ENCODE peak calls at places on chromosomes 6 and 20, in ten cellular contexts. One of them, this sample, is unnamed.

GRCh38 chr6:113970808-113971676 is at the start of gene HDAC2:
- DNase-seq in transverse colon: peak; percentile 87
- DNase-seq in tibial nerve: peak; percentile 59
- DNase-seq in suprapubic skin: peak; percentile 91
- DNase-seq in HepG2: peak; percentile 67
- DNase-seq in A549: peak; percentile 84
- DNase-seq in ovary: peak; percentile 91
- DNase-seq in H1: peak; percentile 57
- DNase-seq in K562: peak; percentile 93
- DNase-seq in GM12878: peak; percentile 71
- DNase-seq in this sample: peak; percentile 90

GRCh38 chr6:105087571-105088211 is 92.1 kb downstream of the POPDC3 start:
- DNase-seq in transverse colon: peak; percentile 23
- DNase-seq in tibial nerve: peak; percentile 22
- DNase-seq in suprapubic skin: no peak
- DNase-seq in HepG2: peak; percentile 46
- DNase-seq in A549: peak; percentile 57
- DNase-seq in ovary: no peak
- DNase-seq in H1: no peak
- DNase-seq in K562: peak; percentile 48
- DNase-seq in GM12878: peak; percentile 17
- DNase-seq in this sample: no peak

GRCh38 chr6:135995160-135995898 is 143.8 kb downstream of the PDE7B start:
- DNase-seq in transverse colon: no peak
- DNase-seq in tibial nerve: no peak
- DNase-seq in suprapubic skin: no peak
- DNase-seq in HepG2: no peak
- DNase-seq in A549: peak; percentile 27
- DNase-seq in ovary: no peak
- DNase-seq in H1: no peak
- DNase-seq in K562: no peak
- DNase-seq in GM12878: no peak
- DNase-seq in this sample: no peak

GRCh38 chr20:21981607-21982344 is 276.3 kb downstream of the PAX1 start:
- DNase-seq in transverse colon: no peak
- DNase-seq in tibial nerve: peak; percentile 31
- DNase-seq in suprapubic skin: no peak
- DNase-seq in HepG2: peak; percentile 65
- DNase-seq in A549: peak; percentile 37
- DNase-seq in ovary: no peak
- DNase-seq in H1: no peak
- DNase-seq in K562: no peak
- DNase-seq in GM12878: no peak
- DNase-seq in this sample: no peak

GRCh38 chr6:41653642-41654432 is 15.6 kb downstream of the MDFI start:
- DNase-seq in transverse colon: no peak
- DNase-seq in tibial nerve: no peak
- DNase-seq in suprapubic skin: no peak
- DNase-seq in HepG2: no peak
- DNase-seq in A549: no peak
- DNase-seq in ovary: no peak
- DNase-seq in H1: no peak
- DNase-seq in K562: no peak
- DNase-seq in GM12878: no peak
- DNase-seq in this sample: no peak

GRCh38 chr20:43243672-43244269 is 54.1 kb upstream of the PTPRT start:
- DNase-seq in transverse colon: no peak
- DNase-seq in tibial nerve: no peak
- DNase-seq in suprapubic skin: no peak
- DNase-seq in HepG2: no peak
- DNase-seq in A549: peak; percentile 29
- DNase-seq in ovary: no peak
- DNase-seq in H1: no peak
- DNase-seq in K562: no peak
- DNase-seq in GM12878: no peak
- DNase-seq in this sample: no peak

GRCh38 chr6:79762370-79762769 is 131.2 kb downstream of the SH3BGRL2 start:
- DNase-seq in transverse colon: no peak
- DNase-seq in tibial nerve: no peak
- DNase-seq in suprapubic skin: no peak
- DNase-seq in HepG2: no peak
- DNase-seq in A549: peak; percentile 23
- DNase-seq in ovary: no peak
- DNase-seq in H1: no peak
- DNase-seq in K562: no peak
- DNase-seq in GM12878: no peak
- DNase-seq in this sample: no peak

GRCh38 chr6:11277275-11278206 is 45.1 kb upstream of the NEDD9 start:
- DNase-seq in transverse colon: no peak
- DNase-seq in tibial nerve: no peak
- DNase-seq in suprapubic skin: no peak
- DNase-seq in HepG2: peak; percentile 90
- DNase-seq in A549: peak; percentile 55
- DNase-seq in ovary: no peak
- DNase-seq in H1: peak; percentile 21
- DNase-seq in K562: no peak
- DNase-seq in GM12878: peak; percentile 94
- DNase-seq in this sample: no peak

GRCh38 chr6:164098857-164099534 is 684.5 kb downstream of the QKI start:
- DNase-seq in transverse colon: no peak
- DNase-seq in tibial nerve: no peak
- DNase-seq in suprapubic skin: no peak
- DNase-seq in HepG2: peak; percentile 14
- DNase-seq in A549: no peak
- DNase-seq in ovary: no peak
- DNase-seq in H1: no peak
- DNase-seq in K562: no peak
- DNase-seq in GM12878: no peak
- DNase-seq in this sample: no peak

GRCh38 chr20:53434662-53435061 is 159.0 kb downstream of the ZNF217 start:
- DNase-seq in transverse colon: no peak
- DNase-seq in tibial nerve: no peak
- DNase-seq in suprapubic skin: no peak
- DNase-seq in HepG2: no peak
- DNase-seq in A549: no peak
- DNase-seq in ovary: peak; percentile 23
- DNase-seq in H1: no peak
- DNase-seq in K562: no peak
- DNase-seq in GM12878: no peak
- DNase-seq in this sample: no peak

GRCh38 chr20:37527638-37528441 is at the start of gene BLCAP:
- DNase-seq in transverse colon: peak; percentile 94
- DNase-seq in tibial nerve: peak; percentile 90
- DNase-seq in suprapubic skin: peak; percentile 95
- DNase-seq in HepG2: peak; percentile 93
- DNase-seq in A549: peak; percentile 90
- DNase-seq in ovary: peak; percentile 93
- DNase-seq in H1: peak; percentile 51
- DNase-seq in K562: peak; percentile 95
- DNase-seq in GM12878: peak; percentile 69
- DNase-seq in this sample: peak; percentile 94

GRCh38 chr6:109449789-109450673 is 5.5 kb downstream of the MICAL1 start:
- DNase-seq in transverse colon: peak; percentile 43
- DNase-seq in tibial nerve: no peak
- DNase-seq in suprapubic skin: no peak
- DNase-seq in HepG2: no peak
- DNase-seq in A549: no peak
- DNase-seq in ovary: no peak
- DNase-seq in H1: no peak
- DNase-seq in K562: no peak
- DNase-seq in GM12878: no peak
- DNase-seq in this sample: no peak

GRCh38 chr6:109450801-109451200 is 4.8 kb downstream of the MICAL1 start:
- DNase-seq in transverse colon: no peak
- DNase-seq in tibial nerve: no peak
- DNase-seq in suprapubic skin: no peak
- DNase-seq in HepG2: no peak
- DNase-seq in A549: no peak
- DNase-seq in ovary: no peak
- DNase-seq in H1: no peak
- DNase-seq in K562: no peak
- DNase-seq in GM12878: no peak
- DNase-seq in this sample: no peak

GRCh38 chr6:109453156-109453555 is 2.4 kb downstream of the MICAL1 start:
- DNase-seq in transverse colon: no peak
- DNase-seq in tibial nerve: no peak
- DNase-seq in suprapubic skin: no peak
- DNase-seq in HepG2: no peak
- DNase-seq in A549: no peak
- DNase-seq in ovary: no peak
- DNase-seq in H1: no peak
- DNase-seq in K562: no peak
- DNase-seq in GM12878: no peak
- DNase-seq in this sample: no peak

GRCh38 chr6:109452181-109452580 is 3.4 kb downstream of the MICAL1 start:
- DNase-seq in transverse colon: no peak
- DNase-seq in tibial nerve: no peak
- DNase-seq in suprapubic skin: no peak
- DNase-seq in HepG2: no peak
- DNase-seq in A549: no peak
- DNase-seq in ovary: no peak
- DNase-seq in H1: no peak
- DNase-seq in K562: no peak
- DNase-seq in GM12878: no peak
- DNase-seq in this sample: no peak

GRCh38 chr6:109451376-109451775 is 4.2 kb downstream of the MICAL1 start:
- DNase-seq in transverse colon: no peak
- DNase-seq in tibial nerve: no peak
- DNase-seq in suprapubic skin: peak; percentile 67
- DNase-seq in HepG2: no peak
- DNase-seq in A549: no peak
- DNase-seq in ovary: no peak
- DNase-seq in H1: no peak
- DNase-seq in K562: no peak
- DNase-seq in GM12878: no peak
- DNase-seq in this sample: no peak
- H3K4me1 ChIP-seq in transverse colon: peaks cover 19% of the 10 kb centered on the region
- H3K4me1 ChIP-seq in tibial nerve: peaks cover 13% of the 10 kb centered on the region
- H3K4me1 ChIP-seq in suprapubic skin: peaks cover 28% of the 10 kb centered on the region
- H3K4me1 ChIP-seq in HepG2: peaks cover 11% of the 10 kb centered on the region
- H3K4me1 ChIP-seq in A549: peaks cover 3% of the 10 kb centered on the region
- H3K4me1 ChIP-seq in ovary: peaks cover 3% of the 10 kb centered on the region
- H3K4me1 ChIP-seq in H1: no peaks in the 10 kb centered on the region
- H3K4me1 ChIP-seq in K562: peaks cover 4% of the 10 kb centered on the region
- H3K4me1 ChIP-seq in GM12878: peaks cover 24% of the 10 kb centered on the region
- H3K4me1 ChIP-seq in this sample: peaks cover 26% of the 10 kb centered on the region

GRCh38 chr6:97102152-97102790 is 177.7 kb downstream of the KLHL32 start:
- DNase-seq in transverse colon: no peak
- DNase-seq in tibial nerve: no peak
- DNase-seq in suprapubic skin: no peak
- DNase-seq in HepG2: no peak
- DNase-seq in A549: no peak
- DNase-seq in ovary: no peak
- DNase-seq in H1: no peak
- DNase-seq in K562: no peak
- DNase-seq in GM12878: no peak
- DNase-seq in this sample: no peak
- TF ChIP-seq EP300 in transverse colon: no peak
- TF ChIP-seq EP300 in tibial nerve: no peak
- TF ChIP-seq EP300 in suprapubic skin: no peak
- TF ChIP-seq EP300 in HepG2: no peak
- TF ChIP-seq EP300 in A549: no peak
- TF ChIP-seq EP300 in ovary: no peak
- TF ChIP-seq EP300 in H1: no peak
- TF ChIP-seq EP300 in K562: no peak
- TF ChIP-seq EP300 in GM12878: no peak
- TF ChIP-seq EP300 in this sample: no peak

GRCh38 chr6:106801256-106801655 is 171.9 kb downstream of the QRSL1 start:
- DNase-seq in transverse colon: no peak
- DNase-seq in tibial nerve: no peak
- DNase-seq in suprapubic skin: no peak
- DNase-seq in HepG2: no peak
- DNase-seq in A549: no peak
- DNase-seq in ovary: no peak
- DNase-seq in H1: no peak
- DNase-seq in K562: no peak
- DNase-seq in GM12878: no peak
- DNase-seq in this sample: no peak

GRCh38 chr6:106803188-106803587 is 171.3 kb downstream of the CD24 start:
- DNase-seq in transverse colon: no peak
- DNase-seq in tibial nerve: no peak
- DNase-seq in suprapubic skin: no peak
- DNase-seq in HepG2: no peak
- DNase-seq in A549: no peak
- DNase-seq in ovary: no peak
- DNase-seq in H1: no peak
- DNase-seq in K562: no peak
- DNase-seq in GM12878: no peak
- DNase-seq in this sample: no peak

GRCh38 chr6:106802141-106802540 is 172.4 kb downstream of the CD24 start:
- DNase-seq in transverse colon: no peak
- DNase-seq in tibial nerve: no peak
- DNase-seq in suprapubic skin: no peak
- DNase-seq in HepG2: no peak
- DNase-seq in A549: no peak
- DNase-seq in ovary: no peak
- DNase-seq in H1: no peak
- DNase-seq in K562: no peak
- DNase-seq in GM12878: no peak
- DNase-seq in this sample: no peak

GRCh38 chr6:106799008-106799952 is 169.9 kb downstream of the QRSL1 start:
- DNase-seq in transverse colon: no peak
- DNase-seq in tibial nerve: no peak
- DNase-seq in suprapubic skin: no peak
- DNase-seq in HepG2: peak; percentile 77
- DNase-seq in A549: peak; percentile 47
- DNase-seq in ovary: no peak
- DNase-seq in H1: no peak
- DNase-seq in K562: no peak
- DNase-seq in GM12878: peak; percentile 25
- DNase-seq in this sample: no peak

GRCh38 chr6:106800379-106800778 is 171.0 kb downstream of the QRSL1 start:
- DNase-seq in transverse colon: no peak
- DNase-seq in tibial nerve: no peak
- DNase-seq in suprapubic skin: no peak
- DNase-seq in HepG2: no peak
- DNase-seq in A549: no peak
- DNase-seq in ovary: no peak
- DNase-seq in H1: no peak
- DNase-seq in K562: no peak
- DNase-seq in GM12878: no peak
- DNase-seq in this sample: no peak
- H3K4me1 ChIP-seq in transverse colon: peaks cover 12% of the 10 kb centered on the region
- H3K4me1 ChIP-seq in tibial nerve: no peaks in the 10 kb centered on the region
- H3K4me1 ChIP-seq in suprapubic skin: no peaks in the 10 kb centered on the region
- H3K4me1 ChIP-seq in HepG2: peaks cover 64% of the 10 kb centered on the region
- H3K4me1 ChIP-seq in A549: peaks cover 57% of the 10 kb centered on the region
- H3K4me1 ChIP-seq in ovary: no peaks in the 10 kb centered on the region
- H3K4me1 ChIP-seq in H1: peaks cover 17% of the 10 kb centered on the region
- H3K4me1 ChIP-seq in K562: peaks cover 10% of the 10 kb centered on the region
- H3K4me1 ChIP-seq in GM12878: peaks cover 6% of the 10 kb centered on the region
- H3K4me1 ChIP-seq in this sample: no peaks in the 10 kb centered on the region

DNA sequence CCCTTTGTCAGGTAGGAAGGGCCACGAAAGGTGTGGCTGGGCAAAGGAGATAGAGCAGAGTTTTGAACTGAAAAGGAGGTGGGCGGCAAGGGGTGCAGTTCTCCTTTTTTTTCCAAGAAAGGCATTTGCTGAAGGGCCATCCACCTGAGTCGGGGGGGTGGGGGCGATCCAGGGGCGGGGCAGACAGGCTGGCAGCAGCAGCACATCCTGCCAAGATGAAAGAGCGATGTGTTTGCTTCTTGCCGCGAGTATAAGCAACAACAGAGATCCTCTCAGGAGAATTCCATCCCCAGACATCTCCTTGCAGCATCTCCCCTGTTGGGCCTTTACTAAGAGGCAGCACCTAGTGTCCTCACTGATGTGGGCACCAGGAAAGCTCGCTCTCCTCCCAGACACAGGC is 516.5 kb downstream of the CD83 start:
- DNase-seq in transverse colon: no peak
- DNase-seq in tibial nerve: no peak
- DNase-seq in suprapubic skin: no peak
- DNase-seq in HepG2: no peak
- DNase-seq in A549: no peak
- DNase-seq in ovary: no peak
- DNase-seq in H1: no peak
- DNase-seq in K562: no peak
- DNase-seq in GM12878: no peak
- DNase-seq in this sample: no peak
- TF ChIP-seq EP300 in transverse colon: no peak
- TF ChIP-seq EP300 in tibial nerve: no peak
- TF ChIP-seq EP300 in suprapubic skin: no peak
- TF ChIP-seq EP300 in HepG2: no peak
- TF ChIP-seq EP300 in A549: no peak
- TF ChIP-seq EP300 in ovary: no peak
- TF ChIP-seq EP300 in H1: no peak
- TF ChIP-seq EP300 in K562: no peak
- TF ChIP-seq EP300 in GM12878: no peak
- TF ChIP-seq EP300 in this sample: no peak